ENCODE peak calls at places on chromosomes 4 and X, in seven cellular contexts. O, D, R, E, P, W and X are unnamed samples. For H3K27me3, the result is how much of the 10 kb centered on the place peaks cover.

GRCh38 chrX:20063153-20063552 is 53.6 kb downstream of the MAP7D2 start:
- DNase-seq in W (no peak), P (no peak), D (no peak), E (no peak), O (no peak), R (no peak), X (no peak)

GRCh38 chr4:113869743-113870375 is 108.3 kb upstream of the CAMK2D start:
- DNase-seq in O (no peak), P (peak), D (no peak), R (no peak), E (no peak), W (no peak), X (no peak)

GRCh38 chr4:105765690-105766407 is 57.3 kb downstream of the GSTCD start:
- DNase-seq in E (no peak), P (peak), R (peak), W (peak), D (peak), O (peak), X (no peak)

GRCh38 chr4:183987987-183988392 is 82.9 kb downstream of the STOX2 start:
- DNase-seq in P (peak), O (peak), W (peak), R (peak), D (peak), E (peak), X (peak)

GRCh38 chrX:53028678-53029077 is 19.9 kb upstream of the GPR173 start:
- DNase-seq in E (no peak), O (no peak), W (no peak), P (no peak), R (no peak), D (no peak), X (no peak)

GRCh38 chrX:13898084-13898483 is 81.2 kb upstream of the GPM6B start:
- DNase-seq in R (no peak), W (no peak), D (no peak), O (peak), P (peak), E (no peak), X (no peak)

GRCh38 chrX:139085404-139085803 is 373.9 kb upstream of the FGF13 start:
- DNase-seq in O (no peak), R (no peak), E (no peak), D (no peak), W (no peak), P (no peak), X (no peak)

GRCh38 chr4:87718221-87718620 is 68.1 kb downstream of the DMP1 start:
- DNase-seq in E (peak), W (no peak), D (no peak), R (peak), P (no peak), O (no peak), X (no peak)

GRCh38 chrX:72131317-72132294 is at the start of gene RTL5:
- DNase-seq in D (peak), E (peak), P (peak), W (peak), R (peak), O (peak), X (no peak)

GRCh38 chrX:154717824-154718223 is 33.1 kb downstream of the GAB3 start:
- DNase-seq in D (peak), P (peak), W (no peak), R (no peak), E (no peak), O (no peak), X (no peak)

GRCh38 chr4:142656178-142656577 is 189.9 kb downstream of the INPP4B start:
- DNase-seq in P (peak), D (no peak), W (no peak), O (peak), R (peak), E (no peak), X (no peak)

GRCh38 chr4:26410385-26411293 is 79.6 kb downstream of the CCKAR start:
- DNase-seq in O (peak), P (peak), E (no peak), D (peak), R (no peak), W (no peak), X (peak)

GRCh38 chrX:65668362-65669310 is 1.2 kb downstream of the MSN start:
- DNase-seq in O (peak), R (peak), P (peak), D (peak), E (peak), W (no peak), X (no peak)

GRCh38 chrX:40152706-40153334 is 55.1 kb upstream of the BCOR start:
- DNase-seq in R (peak), W (no peak), D (no peak), E (peak), O (peak), P (no peak), X (no peak)

GRCh38 chr4:143341186-143341755 is 4.6 kb downstream of the GAB1 start:
- DNase-seq in P (no peak), D (no peak), E (no peak), R (no peak), O (no peak), W (no peak), X (no peak)

DNA sequence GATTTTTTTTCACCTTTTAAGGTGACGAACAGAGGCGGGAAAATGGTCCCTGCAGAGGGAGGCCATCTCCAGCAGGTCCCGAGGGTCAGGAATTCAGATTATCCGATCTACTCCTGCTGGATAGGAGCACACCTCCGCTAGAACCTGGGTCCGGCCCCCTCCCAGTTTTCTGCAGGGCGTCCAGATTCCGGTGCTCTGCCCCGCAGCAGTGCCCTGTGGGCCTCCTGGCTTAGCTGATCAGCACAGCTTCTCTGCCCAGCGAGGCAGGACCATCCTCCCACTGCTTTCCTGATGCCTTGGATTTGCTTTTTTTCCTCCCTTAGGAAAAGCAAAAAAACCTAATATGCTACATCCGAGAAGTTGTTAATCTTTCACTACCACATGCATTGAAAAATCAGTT is 2.3 kb downstream of the TBL1X start:
- DNase-seq in O (no peak), E (no peak), D (no peak), R (no peak), P (no peak), W (no peak), X (no peak)
- H3K4me3 ChIP-seq in O (no peak), E (no peak), D (peak), R (no peak), P (peak), W (peak), X (no peak)

DNA sequence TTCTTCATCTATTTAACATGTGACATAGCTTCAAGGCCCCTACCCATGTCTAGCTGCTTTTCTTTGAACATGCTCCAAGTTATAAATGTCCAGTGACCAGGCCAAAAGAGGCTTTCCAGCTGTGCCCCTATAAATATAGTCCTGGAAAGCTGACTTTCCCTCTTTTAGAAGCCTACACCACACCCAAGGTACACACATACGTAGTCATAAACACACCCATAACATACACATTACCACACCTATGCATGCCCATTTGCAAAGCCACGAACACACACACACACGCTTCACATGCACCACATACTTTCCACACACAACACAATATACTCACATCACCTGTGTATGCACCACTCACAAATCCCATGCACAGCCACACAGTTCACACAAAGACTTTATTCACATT is 2.0 kb downstream of the ARHGAP36 start:
- DNase-seq in R (no peak), E (no peak), O (no peak), D (no peak), P (no peak), W (no peak), X (no peak)
- H3K27me3 ChIP-seq in R (half or more), E (half or more), O (half or more), D (under half), P (under half), W (under half), X (under half)

GRCh38 chr4:168654206-168655174 is 157.6 kb downstream of the PALLD start:
- DNase-seq in D (no peak), O (peak), W (no peak), E (no peak), R (no peak), P (no peak), X (no peak)
- H3K4me3 ChIP-seq in D (no peak), O (no peak), W (no peak), E (no peak), R (no peak), P (no peak), X (no peak)

GRCh38 chrX:120000490-120001246 is 57.1 kb upstream of the NKAP start:
- DNase-seq in R (no peak), P (no peak), O (peak), W (no peak), E (no peak), D (no peak), X (no peak)

GRCh38 chrX:119999087-119999634 is 55.6 kb upstream of the NKAP start:
- DNase-seq in D (no peak), O (peak), W (no peak), R (no peak), E (no peak), P (no peak), X (no peak)

GRCh38 chrX:119997570-119997969 is 54.0 kb upstream of the NKAP start:
- DNase-seq in W (no peak), R (no peak), O (no peak), P (no peak), D (no peak), E (no peak), X (no peak)

GRCh38 chrX:119996600-119997524 is 53.3 kb upstream of the NKAP start:
- DNase-seq in O (no peak), E (no peak), D (no peak), W (no peak), P (no peak), R (no peak), X (no peak)

DNA sequence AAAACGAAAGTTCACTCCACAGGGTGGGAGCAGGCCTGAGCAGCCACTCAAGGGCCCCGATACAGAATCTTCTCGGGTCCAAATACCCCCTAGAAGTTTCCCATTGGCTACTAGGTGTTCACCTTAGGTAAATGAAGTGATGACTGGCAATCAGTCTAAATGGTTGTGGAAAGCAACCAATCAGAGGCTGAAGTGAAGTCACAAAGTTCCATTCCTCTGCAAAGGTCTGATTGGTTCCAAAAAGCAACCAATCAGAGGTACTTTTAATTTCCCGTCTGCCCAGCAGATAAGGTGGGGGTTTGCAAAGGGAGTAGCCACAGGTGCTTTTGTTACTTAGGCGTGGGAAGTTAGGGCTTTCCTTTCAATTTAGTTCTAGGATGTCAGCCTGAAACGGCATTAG is 58.2 kb upstream of the NKAP start:
- DNase-seq in E (no peak), D (no peak), O (peak), R (no peak), W (no peak), P (no peak), X (no peak)
- H3K27me3 ChIP-seq in E (half or more), D (under half), O (half or more), R (half or more), W (under half), P (under half), X (under half)

GRCh38 chrX:54495814-54496516 is at the start of gene FGD1:
- DNase-seq in W (no peak), P (peak), E (peak), O (peak), D (peak), R (peak), X (no peak)
- H3K4me3 ChIP-seq in W (peak), P (peak), E (peak), O (peak), D (peak), R (peak), X (peak)

GRCh38 chrX:133661962-133662839 is 246.9 kb upstream of the GPC4 start:
- DNase-seq in R (no peak), W (no peak), E (no peak), O (no peak), P (no peak), D (no peak), X (no peak)

GRCh38 chrX:133655914-133656265 is 240.6 kb upstream of the GPC4 start:
- DNase-seq in D (no peak), P (no peak), E (no peak), W (no peak), O (no peak), R (no peak), X (no peak)

GRCh38 chrX:133658244-133658911 is 243.1 kb upstream of the GPC4 start:
- DNase-seq in O (no peak), E (no peak), W (no peak), R (no peak), D (no peak), P (no peak), X (no peak)

GRCh38 chrX:133657455-133657854 is 242.2 kb upstream of the GPC4 start:
- DNase-seq in W (no peak), D (no peak), E (no peak), R (no peak), P (no peak), O (no peak), X (no peak)

GRCh38 chrX:133660356-133660755 is 245.1 kb upstream of the GPC4 start:
- DNase-seq in P (no peak), W (no peak), D (no peak), O (no peak), R (no peak), E (no peak), X (no peak)
- H3K27me3 ChIP-seq in P (under half), W (under half), D (under half), O (under half), R (under half), E (under half), X (under half)

GRCh38 chr4:186030795-186031194 is 38.2 kb upstream of the TLR3 start:
- DNase-seq in D (no peak), P (no peak), R (no peak), E (no peak), W (no peak), O (no peak), X (no peak)

GRCh38 chr4:186037182-186037581 is 31.8 kb upstream of the TLR3 start:
- DNase-seq in R (no peak), D (no peak), O (no peak), P (no peak), W (no peak), E (no peak), X (no peak)

GRCh38 chr4:186032259-186032658 is 36.7 kb upstream of the TLR3 start:
- DNase-seq in D (no peak), P (no peak), W (no peak), E (no peak), O (peak), R (no peak), X (no peak)

GRCh38 chr4:186029731-186030421 is 39.1 kb upstream of the TLR3 start:
- DNase-seq in P (peak), D (no peak), W (no peak), R (peak), O (peak), E (peak), X (no peak)

DNA sequence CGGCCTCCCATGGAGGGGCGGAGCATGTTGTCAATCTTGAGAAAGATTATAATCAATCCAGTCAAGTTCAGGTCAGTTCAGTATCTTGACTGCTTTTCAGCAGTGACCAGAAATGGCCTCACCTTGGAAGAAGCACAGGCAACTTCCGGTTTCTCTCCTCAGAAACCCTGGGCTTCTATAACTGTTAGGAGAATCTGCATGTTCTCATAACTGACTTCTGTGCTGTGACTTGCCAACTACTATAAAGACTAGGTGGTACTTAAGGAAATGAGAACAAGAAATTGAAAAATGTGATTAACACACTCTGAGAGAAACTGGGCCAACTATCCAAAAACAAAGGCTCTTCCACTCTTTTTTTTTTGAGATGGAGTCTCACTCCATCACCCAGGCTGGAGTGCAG is 35.9 kb upstream of the TLR3 start:
- DNase-seq in D (no peak), O (no peak), W (no peak), P (no peak), E (no peak), R (no peak), X (no peak)
- H3K4me3 ChIP-seq in D (no peak), O (no peak), W (no peak), P (no peak), E (no peak), R (no peak), X (no peak)

GRCh38 chr4:103425406-103425805 is 227.3 kb upstream of the CENPE start:
- DNase-seq in O (no peak), E (no peak), R (no peak), P (no peak), D (no peak), W (no peak), X (no peak)
- H3K27me3 ChIP-seq in O (under half), E (under half), R (under half), P (under half), D (under half), W (under half), X (under half)

GRCh38 chr4:1841201-1841885 is 14.6 kb downstream of the LETM1 start:
- DNase-seq in D (no peak), W (no peak), O (no peak), R (no peak), E (no peak), P (no peak), X (no peak)

GRCh38 chr4:1837069-1837468 is 18.9 kb downstream of the LETM1 start:
- DNase-seq in P (no peak), R (no peak), D (no peak), O (no peak), W (no peak), E (no peak), X (no peak)

GRCh38 chr4:1841886-1842210 is 14.1 kb downstream of the LETM1 start:
- DNase-seq in O (no peak), D (no peak), W (no peak), R (no peak), P (no peak), E (no peak), X (no peak)

GRCh38 chr4:1836650-1837049 is 19.3 kb downstream of the LETM1 start:
- DNase-seq in D (no peak), E (no peak), R (no peak), P (no peak), W (no peak), O (no peak), X (no peak)

DNA sequence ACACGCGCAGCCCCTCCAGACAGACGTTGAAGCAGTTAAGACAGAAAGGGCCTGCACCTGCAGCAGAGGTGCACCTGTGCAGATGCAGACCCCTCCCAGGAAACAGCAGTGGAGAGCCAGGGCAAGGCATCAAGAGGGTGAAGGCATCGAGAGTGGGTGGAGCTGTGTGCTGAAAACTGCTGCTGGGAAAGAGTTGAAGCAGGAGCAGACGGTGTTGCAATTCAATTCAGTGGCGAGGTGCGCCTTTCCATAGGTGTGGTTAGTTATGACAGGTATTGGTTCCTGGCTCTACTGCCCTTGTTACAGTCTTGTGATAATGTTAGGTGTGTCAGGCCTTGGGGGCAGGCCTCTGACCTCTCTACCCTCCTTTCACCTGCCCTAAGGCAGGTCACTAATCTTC is 16.6 kb downstream of the LETM1 start:
- DNase-seq in R (no peak), O (no peak), E (no peak), P (no peak), D (no peak), W (no peak), X (no peak)
- H3K4me3 ChIP-seq in R (no peak), O (no peak), E (no peak), P (no peak), D (no peak), W (no peak), X (no peak)

GRCh38 chrX:133776072-133776471 is 209.3 kb downstream of the GPC3 start:
- DNase-seq in E (peak), W (no peak), P (peak), O (peak), D (peak), R (no peak), X (no peak)

GRCh38 chrX:133783273-133783672 is 202.1 kb downstream of the GPC3 start:
- DNase-seq in W (no peak), R (no peak), D (no peak), E (no peak), O (no peak), P (no peak), X (no peak)

GRCh38 chrX:133786382-133786781 is 199.0 kb downstream of the GPC3 start:
- DNase-seq in P (no peak), R (no peak), D (no peak), O (no peak), W (no peak), E (no peak), X (no peak)

DNA sequence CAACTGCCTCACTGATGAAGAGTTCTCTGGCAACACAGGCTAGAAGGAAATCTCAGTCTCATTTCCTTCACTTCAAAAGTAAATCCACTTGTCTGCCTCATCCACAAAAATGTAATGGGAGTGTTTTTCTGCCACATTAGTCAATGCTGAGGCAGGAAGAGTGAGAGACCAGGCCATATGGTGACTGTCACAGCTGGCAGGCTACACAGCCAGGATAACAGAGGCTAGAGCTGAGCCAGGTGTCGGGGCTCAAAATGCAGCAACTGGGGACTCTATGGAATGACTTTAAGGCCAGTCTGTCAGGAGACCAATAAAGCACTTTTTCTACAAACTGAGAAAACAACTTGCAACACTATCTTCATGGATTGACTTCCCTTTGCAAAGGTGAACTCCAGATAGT is 204.2 kb downstream of the GPC3 start:
- DNase-seq in E (no peak), W (no peak), R (no peak), O (no peak), D (no peak), P (no peak), X (no peak)
- H3K27me3 ChIP-seq in E (under half), W (under half), R (under half), O (under half), D (under half), P (under half), X (under half)